ENCODE peak calls at places on chromosomes 12 and 14, in four cellular contexts. One of them, this sample, is unnamed.

GRCh38 chr14:55749946-55750345 is 169.9 kb downstream of the KTN1 start:
- DNase-seq in Calu3: no peak
- DNase-seq in DND-41: no peak
- DNase-seq in posterior cingulate gyrus: no peak
- DNase-seq in this sample: no peak

GRCh38 chr14:74437654-74438053 is 11.6 kb upstream of the SYNDIG1L start:
- DNase-seq in Calu3: no peak
- DNase-seq in DND-41: no peak
- DNase-seq in posterior cingulate gyrus: no peak
- DNase-seq in this sample: peak

GRCh38 chr12:50252977-50253376 is 30.3 kb downstream of the LIMA1 start:
- DNase-seq in Calu3: no peak
- DNase-seq in DND-41: no peak
- DNase-seq in posterior cingulate gyrus: no peak
- DNase-seq in this sample: no peak

GRCh38 chr12:19192709-19193108 is 63.2 kb downstream of the PLEKHA5 start:
- DNase-seq in Calu3: no peak
- DNase-seq in DND-41: no peak
- DNase-seq in posterior cingulate gyrus: no peak
- DNase-seq in this sample: no peak

GRCh38 chr12:108783446-108783845 is 52.1 kb upstream of the CORO1C start:
- DNase-seq in Calu3: no peak
- DNase-seq in DND-41: no peak
- DNase-seq in posterior cingulate gyrus: no peak
- DNase-seq in this sample: no peak

GRCh38 chr12:5138845-5139244 is 95.2 kb downstream of the KCNA5 start:
- DNase-seq in Calu3: no peak
- DNase-seq in DND-41: no peak
- DNase-seq in posterior cingulate gyrus: no peak
- DNase-seq in this sample: no peak

GRCh38 chr12:8697120-8697475 is 693 bp upstream of the RIMKLB start:
- DNase-seq in Calu3: no peak
- DNase-seq in DND-41: no peak
- DNase-seq in posterior cingulate gyrus: no peak
- DNase-seq in this sample: peak

GRCh38 chr14:64614992-64615391 is 65.2 kb downstream of the PPP1R36 start:
- DNase-seq in Calu3: no peak
- DNase-seq in DND-41: no peak
- DNase-seq in posterior cingulate gyrus: no peak
- DNase-seq in this sample: no peak

GRCh38 chr14:91453744-91454143 is 36.1 kb upstream of the CCDC88C start:
- DNase-seq in Calu3: no peak
- DNase-seq in DND-41: no peak
- DNase-seq in posterior cingulate gyrus: no peak
- DNase-seq in this sample: no peak

GRCh38 chr12:127270193-127270592 is 996.8 kb upstream of the TMEM132C start:
- DNase-seq in Calu3: no peak
- DNase-seq in DND-41: no peak
- DNase-seq in posterior cingulate gyrus: no peak
- DNase-seq in this sample: no peak

GRCh38 chr14:77153802-77154201 is 12.2 kb upstream of the ZDHHC22 start:
- DNase-seq in Calu3: no peak
- DNase-seq in DND-41: no peak
- DNase-seq in posterior cingulate gyrus: no peak
- DNase-seq in this sample: no peak

GRCh38 chr12:46771268-46771837 is 54.4 kb downstream of the SLC38A4 start:
- DNase-seq in Calu3: no peak
- DNase-seq in DND-41: no peak
- DNase-seq in posterior cingulate gyrus: no peak
- DNase-seq in this sample: peak

GRCh38 chr14:69354383-69355154 is 43.5 kb downstream of the ERH start:
- DNase-seq in Calu3: peak
- DNase-seq in DND-41: peak
- DNase-seq in posterior cingulate gyrus: no peak
- DNase-seq in this sample: no peak

GRCh38 chr14:34583525-34583924 is 44.0 kb upstream of the EAPP start:
- DNase-seq in Calu3: no peak
- DNase-seq in DND-41: no peak
- DNase-seq in posterior cingulate gyrus: no peak
- DNase-seq in this sample: no peak

GRCh38 chr12:96434107-96434506 is 33.9 kb upstream of the CDK17 start:
- DNase-seq in Calu3: no peak
- DNase-seq in DND-41: peak
- DNase-seq in posterior cingulate gyrus: no peak
- DNase-seq in this sample: no peak

GRCh38 chr12:84270470-84271140 is 642.0 kb downstream of the SLC6A15 start:
- DNase-seq in Calu3: no peak
- DNase-seq in DND-41: no peak
- DNase-seq in posterior cingulate gyrus: no peak
- DNase-seq in this sample: peak

GRCh38 chr14:103735815-103736545 is 20.4 kb downstream of the ZFYVE21 start:
- DNase-seq in Calu3: no peak
- DNase-seq in DND-41: no peak
- DNase-seq in posterior cingulate gyrus: no peak
- DNase-seq in this sample: no peak

GRCh38 chr14:100706860-100707259 is 19.8 kb upstream of the DLK1 start:
- DNase-seq in Calu3: no peak
- DNase-seq in DND-41: no peak
- DNase-seq in posterior cingulate gyrus: no peak
- DNase-seq in this sample: no peak

GRCh38 chr12:59149995-59150642 is 229.8 kb upstream of the LRIG3 start:
- DNase-seq in Calu3: peak
- DNase-seq in DND-41: peak
- DNase-seq in posterior cingulate gyrus: no peak
- DNase-seq in this sample: peak